ENCODE peak calls at places on chromosomes 11 and 22, in four cellular contexts. One of them, this sample, is unnamed.

GRCh38 chr11:126411971-126412381 is 56.5 kb downstream of the ST3GAL4 start:
- DNase-seq in CD4-positive, CD25-positive, alpha-beta regulatory T cell: no peak
- DNase-seq in mesenchymal stem cell: no peak
- DNase-seq in transverse colon: no peak
- DNase-seq in this sample: no peak

GRCh38 chr11:17259931-17260499 is 16.5 kb upstream of the NUCB2 start:
- DNase-seq in transverse colon: no peak
- DNase-seq in CD4-positive, CD25-positive, alpha-beta regulatory T cell: no peak
- DNase-seq in mesenchymal stem cell: no peak
- DNase-seq in this sample: no peak

GRCh38 chr22:45376009-45376408 is 37.4 kb downstream of the SMC1B start:
- DNase-seq in mesenchymal stem cell: no peak
- DNase-seq in transverse colon: no peak
- DNase-seq in CD4-positive, CD25-positive, alpha-beta regulatory T cell: no peak
- DNase-seq in this sample: no peak

GRCh38 chr22:29142116-29142515 is 63.6 kb upstream of the EMID1 start:
- DNase-seq in mesenchymal stem cell: no peak
- DNase-seq in CD4-positive, CD25-positive, alpha-beta regulatory T cell: no peak
- DNase-seq in transverse colon: no peak
- DNase-seq in this sample: no peak

GRCh38 chr22:22692707-22693530 is 48.5 kb downstream of the GGTLC2 start:
- DNase-seq in CD4-positive, CD25-positive, alpha-beta regulatory T cell: peak
- DNase-seq in transverse colon: peak
- DNase-seq in mesenchymal stem cell: no peak
- DNase-seq in this sample: no peak

GRCh38 chr11:58938398-58938797 is 890 bp upstream of the GLYATL1 start:
- DNase-seq in transverse colon: no peak
- DNase-seq in CD4-positive, CD25-positive, alpha-beta regulatory T cell: no peak
- DNase-seq in mesenchymal stem cell: no peak
- DNase-seq in this sample: no peak

GRCh38 chr11:324131-324530 is 3.5 kb upstream of the IFITM3 start:
- DNase-seq in CD4-positive, CD25-positive, alpha-beta regulatory T cell: no peak
- DNase-seq in mesenchymal stem cell: peak
- DNase-seq in transverse colon: no peak
- DNase-seq in this sample: no peak

GRCh38 chr11:17267576-17267975 is 9.0 kb upstream of the NUCB2 start:
- DNase-seq in mesenchymal stem cell: peak
- DNase-seq in CD4-positive, CD25-positive, alpha-beta regulatory T cell: no peak
- DNase-seq in transverse colon: no peak
- DNase-seq in this sample: no peak

GRCh38 chr11:81059356-81059755 is 1618.5 kb upstream of the TENM4 start:
- DNase-seq in CD4-positive, CD25-positive, alpha-beta regulatory T cell: no peak
- DNase-seq in mesenchymal stem cell: no peak
- DNase-seq in transverse colon: no peak
- DNase-seq in this sample: no peak

GRCh38 chr11:77322506-77322905 is 21.0 kb upstream of the GDPD4 start:
- DNase-seq in mesenchymal stem cell: peak
- DNase-seq in transverse colon: no peak
- DNase-seq in CD4-positive, CD25-positive, alpha-beta regulatory T cell: no peak
- DNase-seq in this sample: no peak

GRCh38 chr11:7599209-7599608 is 74.1 kb downstream of the CYB5R2 start:
- DNase-seq in mesenchymal stem cell: no peak
- DNase-seq in transverse colon: no peak
- DNase-seq in CD4-positive, CD25-positive, alpha-beta regulatory T cell: no peak
- DNase-seq in this sample: no peak

GRCh38 chr11:83835423-83835822 is 549.3 kb upstream of the CCDC90B start:
- DNase-seq in mesenchymal stem cell: peak
- DNase-seq in CD4-positive, CD25-positive, alpha-beta regulatory T cell: no peak
- DNase-seq in transverse colon: no peak
- DNase-seq in this sample: no peak

GRCh38 chr22:21688706-21689381 is 23.0 kb downstream of the PPIL2 start:
- DNase-seq in CD4-positive, CD25-positive, alpha-beta regulatory T cell: no peak
- DNase-seq in mesenchymal stem cell: no peak
- DNase-seq in transverse colon: no peak
- DNase-seq in this sample: no peak

GRCh38 chr11:117443269-117444186 is 115.9 kb downstream of the CEP164 start:
- DNase-seq in CD4-positive, CD25-positive, alpha-beta regulatory T cell: no peak
- DNase-seq in mesenchymal stem cell: peak
- DNase-seq in transverse colon: peak
- DNase-seq in this sample: peak

GRCh38 chr22:33062402-33062801 is 4.2 kb upstream of the SYN3 start:
- DNase-seq in transverse colon: no peak
- DNase-seq in CD4-positive, CD25-positive, alpha-beta regulatory T cell: no peak
- DNase-seq in mesenchymal stem cell: no peak
- DNase-seq in this sample: no peak

GRCh38 chr22:17921871-17922821 is 102.2 kb downstream of the MICAL3 start:
- DNase-seq in CD4-positive, CD25-positive, alpha-beta regulatory T cell: no peak
- DNase-seq in mesenchymal stem cell: no peak
- DNase-seq in transverse colon: peak
- DNase-seq in this sample: no peak

GRCh38 chr22:41028841-41029240 is 63.6 kb upstream of the EP300 start:
- DNase-seq in mesenchymal stem cell: peak
- DNase-seq in transverse colon: no peak
- DNase-seq in CD4-positive, CD25-positive, alpha-beta regulatory T cell: no peak
- DNase-seq in this sample: no peak

GRCh38 chr22:30829901-30830550 is 135.4 kb downstream of the OSBP2 start:
- DNase-seq in mesenchymal stem cell: no peak
- DNase-seq in CD4-positive, CD25-positive, alpha-beta regulatory T cell: no peak
- DNase-seq in transverse colon: no peak
- DNase-seq in this sample: no peak

DNA sequence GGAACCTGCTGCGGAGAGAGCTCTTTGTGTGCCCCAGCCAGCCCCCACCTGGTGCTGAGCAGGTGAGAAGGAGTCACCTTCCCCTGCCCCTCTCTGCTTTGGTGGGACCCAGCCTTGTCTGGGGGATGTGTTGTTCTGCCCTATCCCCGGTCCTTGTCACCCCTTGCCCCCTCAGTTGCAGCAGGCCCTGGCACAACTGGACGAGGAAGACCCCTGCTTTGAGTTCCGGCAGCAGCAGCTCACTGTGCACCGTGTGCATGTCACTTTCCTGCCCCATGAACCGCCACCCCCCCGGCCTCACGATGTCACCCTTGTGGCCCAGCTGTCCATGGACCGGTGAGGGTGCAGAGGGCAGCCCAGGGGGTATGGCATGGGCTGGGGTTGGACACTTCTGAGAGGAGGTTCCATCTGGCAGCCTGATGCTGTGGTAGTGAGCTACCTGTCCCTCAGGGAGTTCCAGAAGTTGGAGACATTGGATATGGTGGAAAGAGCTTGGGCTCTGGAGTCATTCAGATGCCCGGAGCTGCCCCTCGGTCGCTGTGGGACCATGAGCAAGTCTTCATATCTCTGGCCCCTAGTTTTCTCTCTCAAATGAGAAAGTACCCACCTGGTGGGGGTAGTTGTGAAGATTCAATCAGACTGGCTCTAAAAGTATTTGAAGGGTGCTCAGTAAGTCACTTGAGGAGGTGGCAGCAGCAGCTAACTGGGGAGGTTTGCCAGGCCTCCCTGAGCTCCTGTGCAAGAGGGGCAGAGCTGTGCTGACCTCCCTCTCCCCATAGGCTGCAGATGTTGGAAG is 4.3 kb downstream of the LARGE2 start:
- DNase-seq in CD4-positive, CD25-positive, alpha-beta regulatory T cell: no peak
- DNase-seq in transverse colon: peak
- DNase-seq in mesenchymal stem cell: no peak
- DNase-seq in this sample: no peak
- H3K27ac ChIP-seq in CD4-positive, CD25-positive, alpha-beta regulatory T cell: no peak
- H3K27ac ChIP-seq in transverse colon: no peak
- H3K27ac ChIP-seq in mesenchymal stem cell: no peak
- H3K27ac ChIP-seq in this sample: no peak

GRCh38 chr11:1484716-1485503 is 1.7 kb downstream of the MOB2 start:
- DNase-seq in CD4-positive, CD25-positive, alpha-beta regulatory T cell: no peak
- DNase-seq in transverse colon: no peak
- DNase-seq in mesenchymal stem cell: no peak
- DNase-seq in this sample: no peak
- H3K27ac ChIP-seq in CD4-positive, CD25-positive, alpha-beta regulatory T cell: no peak
- H3K27ac ChIP-seq in transverse colon: peak
- H3K27ac ChIP-seq in mesenchymal stem cell: no peak
- H3K27ac ChIP-seq in this sample: no peak

GRCh38 chr22:38131399-38131798 is 20.9 kb upstream of the BAIAP2L2 start:
- DNase-seq in transverse colon: no peak
- DNase-seq in mesenchymal stem cell: no peak
- DNase-seq in CD4-positive, CD25-positive, alpha-beta regulatory T cell: no peak
- DNase-seq in this sample: no peak
- H3K27ac ChIP-seq in transverse colon: no peak
- H3K27ac ChIP-seq in mesenchymal stem cell: no peak
- H3K27ac ChIP-seq in CD4-positive, CD25-positive, alpha-beta regulatory T cell: no peak
- H3K27ac ChIP-seq in this sample: no peak

GRCh38 chr11:14189874-14190273 is 169.1 kb downstream of the RRAS2 start:
- DNase-seq in CD4-positive, CD25-positive, alpha-beta regulatory T cell: no peak
- DNase-seq in transverse colon: peak
- DNase-seq in mesenchymal stem cell: no peak
- DNase-seq in this sample: no peak
- H3K27ac ChIP-seq in CD4-positive, CD25-positive, alpha-beta regulatory T cell: no peak
- H3K27ac ChIP-seq in transverse colon: no peak
- H3K27ac ChIP-seq in mesenchymal stem cell: no peak
- H3K27ac ChIP-seq in this sample: no peak

This sample was measured in substantia nigra.